ENCODE peak calls at places on chromosomes 6 and 20, in eight cellular contexts. Q is sigmoid colon; V is BE2C; U is cardiac muscle cell; A is CD4-positive, alpha-beta memory T cell; I is dorsolateral prefrontal cortex; W is naive thymus-derived CD4-positive, alpha-beta T cell; H is GM23248. G is an unnamed sample.

GRCh38 chr6:34027445-34027936 is 118.4 kb downstream of the GRM4 start:
- DNase-seq in Q (no peak), I (no peak), H (peak), W (peak), V (peak), A (peak), U (peak), G (no peak)

GRCh38 chr20:34390769-34391447 is 27.8 kb downstream of the ITCH start:
- DNase-seq in Q (peak), U (no peak), H (peak), V (peak), I (no peak), A (no peak), W (no peak), G (no peak)

GRCh38 chr20:63114693-63115069 is 101.2 kb downstream of the YTHDF1 start:
- DNase-seq in W (no peak), H (no peak), I (no peak), U (no peak), Q (no peak), A (no peak), V (no peak), G (no peak)

GRCh38 chr20:2109425-2110210 is 8.0 kb downstream of the STK35 start:
- DNase-seq in U (peak), A (no peak), H (peak), W (no peak), V (no peak), I (no peak), Q (peak), G (no peak)

GRCh38 chr6:63560806-63561672 is 11.2 kb upstream of the LOC128125822 start:
- DNase-seq in H (peak), W (no peak), Q (no peak), I (no peak), A (no peak), V (no peak), U (no peak), G (no peak)

GRCh38 chr6:24797596-24798216 is 1.0 kb downstream of the ARMH2 start:
- DNase-seq in H (no peak), W (no peak), V (no peak), Q (no peak), I (no peak), A (no peak), U (no peak), G (no peak)

GRCh38 chr20:1998193-1998520 is 4.3 kb upstream of the PDYN start:
- DNase-seq in U (no peak), Q (no peak), I (no peak), A (no peak), V (no peak), H (no peak), W (no peak), G (no peak)

GRCh38 chr20:826695-827323 is 6.7 kb upstream of the FAM110A start:
- DNase-seq in V (no peak), H (no peak), W (no peak), Q (peak), I (no peak), A (no peak), U (no peak), G (no peak)

GRCh38 chr20:9363673-9364072 is 150.7 kb upstream of the LAMP5 start:
- DNase-seq in V (no peak), H (peak), Q (no peak), I (no peak), A (no peak), W (no peak), U (no peak), G (no peak)

GRCh38 chr6:45420083-45420908 is 42.6 kb upstream of the SUPT3H start:
- DNase-seq in H (peak), I (no peak), U (no peak), V (no peak), A (peak), W (peak), Q (peak), G (no peak)

GRCh38 chr20:600736-601135 is 9.4 kb downstream of the TCF15 start:
- DNase-seq in Q (no peak), V (no peak), W (no peak), A (no peak), U (no peak), I (no peak), H (no peak), G (no peak)

GRCh38 chr6:38567436-38567835 is 72.3 kb downstream of the BTBD9 start:
- DNase-seq in I (peak), V (peak), W (no peak), Q (peak), A (no peak), H (peak), U (peak), G (no peak)

GRCh38 chr6:80959034-80959433 is 793.4 kb downstream of the TENT5A start:
- DNase-seq in A (no peak), H (no peak), W (no peak), Q (no peak), V (no peak), I (no peak), U (no peak), G (no peak)

GRCh38 chr6:165245287-165245686 is 64.1 kb downstream of the C6orf118 start:
- DNase-seq in V (no peak), A (no peak), W (no peak), H (peak), Q (no peak), I (no peak), U (peak), G (no peak)

GRCh38 chr6:138031417-138031816 is 75.8 kb downstream of the PERP start:
- DNase-seq in V (no peak), U (no peak), Q (no peak), H (no peak), W (no peak), A (no peak), I (no peak), G (no peak)

GRCh38 chr20:52470561-52470960 is 279.0 kb upstream of the ZFP64 start:
- DNase-seq in A (no peak), H (peak), V (no peak), I (no peak), W (no peak), U (no peak), Q (no peak), G (no peak)

GRCh38 chr6:14068133-14068532 is 49.4 kb upstream of the CD83 start:
- DNase-seq in U (no peak), W (no peak), Q (no peak), A (no peak), H (peak), I (no peak), V (no peak), G (no peak)

GRCh38 chr20:25749667-25750066 is 53.0 kb upstream of the ZNF337 start:
- DNase-seq in A (no peak), V (no peak), W (no peak), U (no peak), Q (no peak), I (no peak), H (no peak), G (no peak)

DNA sequence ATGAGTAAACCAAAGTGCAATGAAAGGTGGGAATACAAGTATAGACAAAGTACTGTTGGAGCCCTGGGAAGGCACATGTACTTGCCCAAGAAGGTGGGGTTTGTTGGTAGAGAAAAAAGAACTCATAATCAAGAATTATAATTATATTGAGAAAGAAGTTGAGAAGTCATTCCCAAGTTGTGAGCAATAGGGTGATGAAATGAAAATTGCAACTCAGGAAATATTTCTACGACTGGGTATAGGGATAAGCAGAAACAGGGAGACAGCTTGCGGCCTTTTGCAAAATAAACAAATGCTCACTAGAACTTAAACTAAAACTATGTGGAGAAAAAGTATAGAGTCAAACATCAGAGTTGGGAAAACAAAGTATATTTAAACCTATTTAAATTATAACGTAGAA is 250.7 kb upstream of the FAM83B start:
- DNase-seq in H (peak), Q (no peak), U (no peak), I (no peak), V (no peak), W (no peak), A (no peak), G (no peak)
- H3K4me3 ChIP-seq in H (no peak), Q (no peak), U (no peak), I (no peak), V (no peak), W (no peak), A (no peak), G (no peak)

GRCh38 chr20:24572140-24572539 is 102.7 kb downstream of the SYNDIG1 start:
- DNase-seq in H (no peak), Q (no peak), U (no peak), A (no peak), I (no peak), V (no peak), W (no peak), G (no peak)

GRCh38 chr20:24572862-24573261 is 103.4 kb downstream of the SYNDIG1 start:
- DNase-seq in W (no peak), U (no peak), I (no peak), V (no peak), Q (no peak), A (no peak), H (no peak), G (no peak)

GRCh38 chr20:24568842-24569241 is 99.4 kb downstream of the SYNDIG1 start:
- DNase-seq in W (no peak), I (no peak), U (no peak), V (no peak), A (no peak), Q (no peak), H (no peak), G (no peak)

GRCh38 chr20:24573557-24573956 is 104.1 kb downstream of the SYNDIG1 start:
- DNase-seq in W (no peak), Q (no peak), I (no peak), A (no peak), V (no peak), U (no peak), H (no peak), G (no peak)

DNA sequence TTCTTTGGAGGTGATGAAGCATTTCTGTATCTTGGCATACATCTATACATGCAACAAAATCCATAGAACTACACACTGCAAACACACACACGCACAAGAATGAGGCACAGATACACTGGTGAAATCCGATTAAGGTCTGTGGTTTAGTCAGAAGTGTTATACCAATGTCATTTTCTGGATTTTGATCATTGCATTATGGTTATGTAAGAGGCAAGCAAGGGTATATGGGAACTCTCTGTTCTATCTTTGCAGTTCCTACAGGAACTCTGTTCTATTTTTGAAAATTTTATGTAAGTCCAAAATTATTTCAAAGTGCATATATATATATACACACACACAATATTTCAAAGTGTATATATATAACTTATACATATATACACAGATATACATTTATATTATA is 101.7 kb downstream of the SYNDIG1 start:
- DNase-seq in U (no peak), H (no peak), W (no peak), A (no peak), Q (no peak), I (no peak), V (no peak), G (no peak)
- H3K4me3 ChIP-seq in U (no peak), H (no peak), W (no peak), A (no peak), Q (no peak), I (no peak), V (no peak), G (no peak)

DNA sequence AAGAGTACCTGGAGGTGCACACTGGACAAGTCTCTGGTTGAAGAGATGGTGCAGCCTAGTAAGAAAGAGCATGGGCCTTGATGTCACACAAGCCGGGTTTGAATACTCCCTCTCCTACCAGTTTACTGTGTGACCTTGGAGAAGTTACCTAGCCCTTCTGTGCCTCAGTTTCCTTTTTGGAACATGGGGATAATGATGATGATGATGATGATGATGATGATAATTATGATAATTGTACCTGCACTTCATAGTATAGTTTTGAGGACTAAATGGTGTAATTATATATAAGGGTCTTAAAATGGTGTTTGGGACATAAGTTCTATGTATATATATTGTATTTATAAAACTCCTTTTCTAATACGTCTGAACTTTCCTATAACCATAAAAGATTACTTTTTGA is 41.7 kb downstream of the POPDC3 start:
- DNase-seq in I (no peak), V (no peak), A (no peak), W (no peak), Q (no peak), U (no peak), H (no peak), G (no peak)
- H3K4me3 ChIP-seq in I (no peak), V (no peak), A (no peak), W (no peak), Q (no peak), U (no peak), H (no peak), G (no peak)

GRCh38 chr6:31586013-31586412 is at the start of gene LST1:
- DNase-seq in A (no peak), H (no peak), Q (no peak), I (no peak), U (no peak), W (no peak), V (no peak), G (peak)

GRCh38 chr6:31587791-31588777 is 2.0 kb downstream of the LST1 start:
- DNase-seq in H (no peak), I (no peak), U (no peak), Q (no peak), V (no peak), W (no peak), A (no peak), G (peak)

GRCh38 chr6:31586596-31586995 is 519 bp downstream of the LST1 start:
- DNase-seq in I (no peak), H (no peak), V (no peak), A (peak), W (peak), Q (no peak), U (no peak), G (peak)

GRCh38 chr6:31592396-31592771 is 422 bp downstream of the NCR3 start:
- DNase-seq in A (no peak), W (no peak), I (no peak), U (no peak), H (no peak), Q (no peak), V (no peak), G (no peak)

GRCh38 chr6:31588871-31589650 is 3.0 kb downstream of the LST1 start:
- DNase-seq in A (no peak), W (no peak), V (peak), H (peak), Q (no peak), I (no peak), U (no peak), G (peak)
- H3K4me3 ChIP-seq in A (no peak), W (no peak), V (no peak), H (no peak), Q (no peak), I (no peak), U (no peak), G (no peak)